ENCODE peak calls at places on chromosome 9, in ten cellular contexts. One of them, this sample, is unnamed.

GRCh38 chr9:92715488-92716231 is 45.7 kb upstream of the IPPK start:
- DNase-seq in NCI-H526 treated with DMSO at 0.1 percent for 48 hours: no peak
- DNase-seq in germinal center: no peak
- DNase-seq in iPS DF 6.9: no peak
- DNase-seq in astrocyte of the cerebellum: no peak
- DNase-seq in kidney epithelial cell: no peak
- DNase-seq in stimulated activated CD4-positive, alpha-beta T cell treated with anti-CD3 and anti-CD28 coated beads, Interleukin-15, amount 100 ng/mL, for 24 hours: no peak
- DNase-seq in activated CD4-positive, alpha-beta T cell treated with anti-CD3 and anti-CD28 coated beads, Interleukin-2, amount 50 U/mL, for 1 hour: no peak
- DNase-seq in iris pigment epithelial cell: no peak
- DNase-seq in fibroblast of mammary gland: peak; percentile 82
- DNase-seq in this sample: peak; percentile 77

GRCh38 chr9:96487949-96488348 is 38.0 kb downstream of the HABP4 start:
- DNase-seq in fibroblast of mammary gland: peak; percentile 86
- DNase-seq in iPS DF 6.9: no peak
- DNase-seq in astrocyte of the cerebellum: no peak
- DNase-seq in iris pigment epithelial cell: no peak
- DNase-seq in germinal center: no peak
- DNase-seq in stimulated activated CD4-positive, alpha-beta T cell treated with anti-CD3 and anti-CD28 coated beads, Interleukin-15, amount 100 ng/mL, for 24 hours: no peak
- DNase-seq in NCI-H526 treated with DMSO at 0.1 percent for 48 hours: no peak
- DNase-seq in activated CD4-positive, alpha-beta T cell treated with anti-CD3 and anti-CD28 coated beads, Interleukin-2, amount 50 U/mL, for 1 hour: no peak
- DNase-seq in kidney epithelial cell: no peak
- DNase-seq in this sample: no peak

GRCh38 chr9:116471093-116471906 is 215.8 kb upstream of the TRIM32 start:
- DNase-seq in activated CD4-positive, alpha-beta T cell treated with anti-CD3 and anti-CD28 coated beads, Interleukin-2, amount 50 U/mL, for 1 hour: no peak
- DNase-seq in stimulated activated CD4-positive, alpha-beta T cell treated with anti-CD3 and anti-CD28 coated beads, Interleukin-15, amount 100 ng/mL, for 24 hours: no peak
- DNase-seq in astrocyte of the cerebellum: peak; percentile 92
- DNase-seq in NCI-H526 treated with DMSO at 0.1 percent for 48 hours: no peak
- DNase-seq in germinal center: no peak
- DNase-seq in kidney epithelial cell: peak; percentile 14
- DNase-seq in iris pigment epithelial cell: peak; percentile 63
- DNase-seq in fibroblast of mammary gland: no peak
- DNase-seq in iPS DF 6.9: peak; percentile 81
- DNase-seq in this sample: peak; percentile 43

GRCh38 chr9:6761306-6761705 is 3.5 kb downstream of the KDM4C start:
- DNase-seq in activated CD4-positive, alpha-beta T cell treated with anti-CD3 and anti-CD28 coated beads, Interleukin-2, amount 50 U/mL, for 1 hour: no peak
- DNase-seq in iris pigment epithelial cell: no peak
- DNase-seq in germinal center: no peak
- DNase-seq in kidney epithelial cell: no peak
- DNase-seq in iPS DF 6.9: no peak
- DNase-seq in astrocyte of the cerebellum: no peak
- DNase-seq in fibroblast of mammary gland: no peak
- DNase-seq in stimulated activated CD4-positive, alpha-beta T cell treated with anti-CD3 and anti-CD28 coated beads, Interleukin-15, amount 100 ng/mL, for 24 hours: no peak
- DNase-seq in NCI-H526 treated with DMSO at 0.1 percent for 48 hours: no peak
- DNase-seq in this sample: no peak

GRCh38 chr9:16202221-16202620 is 649.4 kb downstream of the CCDC171 start:
- DNase-seq in germinal center: no peak
- DNase-seq in stimulated activated CD4-positive, alpha-beta T cell treated with anti-CD3 and anti-CD28 coated beads, Interleukin-15, amount 100 ng/mL, for 24 hours: no peak
- DNase-seq in astrocyte of the cerebellum: no peak
- DNase-seq in activated CD4-positive, alpha-beta T cell treated with anti-CD3 and anti-CD28 coated beads, Interleukin-2, amount 50 U/mL, for 1 hour: no peak
- DNase-seq in iris pigment epithelial cell: peak; percentile 49
- DNase-seq in kidney epithelial cell: no peak
- DNase-seq in fibroblast of mammary gland: no peak
- DNase-seq in iPS DF 6.9: no peak
- DNase-seq in NCI-H526 treated with DMSO at 0.1 percent for 48 hours: no peak
- DNase-seq in this sample: no peak

GRCh38 chr9:97900103-97900737 is 22.1 kb downstream of the TRMO start:
- DNase-seq in germinal center: no peak
- DNase-seq in fibroblast of mammary gland: peak; percentile 92
- DNase-seq in NCI-H526 treated with DMSO at 0.1 percent for 48 hours: no peak
- DNase-seq in astrocyte of the cerebellum: peak; percentile 35
- DNase-seq in activated CD4-positive, alpha-beta T cell treated with anti-CD3 and anti-CD28 coated beads, Interleukin-2, amount 50 U/mL, for 1 hour: no peak
- DNase-seq in kidney epithelial cell: no peak
- DNase-seq in iPS DF 6.9: no peak
- DNase-seq in iris pigment epithelial cell: peak; percentile 77
- DNase-seq in stimulated activated CD4-positive, alpha-beta T cell treated with anti-CD3 and anti-CD28 coated beads, Interleukin-15, amount 100 ng/mL, for 24 hours: no peak
- DNase-seq in this sample: no peak

GRCh38 chr9:83472221-83472665 is 66.0 kb downstream of the FRMD3 start:
- DNase-seq in astrocyte of the cerebellum: no peak
- DNase-seq in kidney epithelial cell: no peak
- DNase-seq in stimulated activated CD4-positive, alpha-beta T cell treated with anti-CD3 and anti-CD28 coated beads, Interleukin-15, amount 100 ng/mL, for 24 hours: no peak
- DNase-seq in NCI-H526 treated with DMSO at 0.1 percent for 48 hours: no peak
- DNase-seq in iPS DF 6.9: no peak
- DNase-seq in fibroblast of mammary gland: peak; percentile 91
- DNase-seq in activated CD4-positive, alpha-beta T cell treated with anti-CD3 and anti-CD28 coated beads, Interleukin-2, amount 50 U/mL, for 1 hour: no peak
- DNase-seq in germinal center: no peak
- DNase-seq in iris pigment epithelial cell: peak; percentile 20
- DNase-seq in this sample: no peak

GRCh38 chr9:38183994-38184568 is 115.1 kb upstream of the SHB start:
- DNase-seq in iris pigment epithelial cell: peak; percentile 52
- DNase-seq in astrocyte of the cerebellum: no peak
- DNase-seq in NCI-H526 treated with DMSO at 0.1 percent for 48 hours: no peak
- DNase-seq in stimulated activated CD4-positive, alpha-beta T cell treated with anti-CD3 and anti-CD28 coated beads, Interleukin-15, amount 100 ng/mL, for 24 hours: no peak
- DNase-seq in kidney epithelial cell: no peak
- DNase-seq in fibroblast of mammary gland: peak; percentile 60
- DNase-seq in iPS DF 6.9: no peak
- DNase-seq in activated CD4-positive, alpha-beta T cell treated with anti-CD3 and anti-CD28 coated beads, Interleukin-2, amount 50 U/mL, for 1 hour: no peak
- DNase-seq in germinal center: no peak
- DNase-seq in this sample: no peak

GRCh38 chr9:27503623-27504022 is 20.5 kb upstream of the IFNK start:
- DNase-seq in astrocyte of the cerebellum: no peak
- DNase-seq in fibroblast of mammary gland: no peak
- DNase-seq in germinal center: no peak
- DNase-seq in iris pigment epithelial cell: no peak
- DNase-seq in stimulated activated CD4-positive, alpha-beta T cell treated with anti-CD3 and anti-CD28 coated beads, Interleukin-15, amount 100 ng/mL, for 24 hours: no peak
- DNase-seq in kidney epithelial cell: no peak
- DNase-seq in iPS DF 6.9: no peak
- DNase-seq in activated CD4-positive, alpha-beta T cell treated with anti-CD3 and anti-CD28 coated beads, Interleukin-2, amount 50 U/mL, for 1 hour: no peak
- DNase-seq in NCI-H526 treated with DMSO at 0.1 percent for 48 hours: no peak
- DNase-seq in this sample: no peak

GRCh38 chr9:93270976-93271375 is 87.0 kb downstream of the WNK2 start:
- DNase-seq in iPS DF 6.9: no peak
- DNase-seq in NCI-H526 treated with DMSO at 0.1 percent for 48 hours: no peak
- DNase-seq in activated CD4-positive, alpha-beta T cell treated with anti-CD3 and anti-CD28 coated beads, Interleukin-2, amount 50 U/mL, for 1 hour: no peak
- DNase-seq in iris pigment epithelial cell: no peak
- DNase-seq in astrocyte of the cerebellum: no peak
- DNase-seq in fibroblast of mammary gland: no peak
- DNase-seq in stimulated activated CD4-positive, alpha-beta T cell treated with anti-CD3 and anti-CD28 coated beads, Interleukin-15, amount 100 ng/mL, for 24 hours: no peak
- DNase-seq in kidney epithelial cell: no peak
- DNase-seq in germinal center: no peak
- DNase-seq in this sample: no peak

GRCh38 chr9:123569343-123569694 is 213.3 kb downstream of the CRB2 start:
- DNase-seq in activated CD4-positive, alpha-beta T cell treated with anti-CD3 and anti-CD28 coated beads, Interleukin-2, amount 50 U/mL, for 1 hour: no peak
- DNase-seq in kidney epithelial cell: no peak
- DNase-seq in astrocyte of the cerebellum: no peak
- DNase-seq in fibroblast of mammary gland: peak; percentile 26
- DNase-seq in NCI-H526 treated with DMSO at 0.1 percent for 48 hours: no peak
- DNase-seq in germinal center: no peak
- DNase-seq in iPS DF 6.9: no peak
- DNase-seq in stimulated activated CD4-positive, alpha-beta T cell treated with anti-CD3 and anti-CD28 coated beads, Interleukin-15, amount 100 ng/mL, for 24 hours: no peak
- DNase-seq in iris pigment epithelial cell: no peak
- DNase-seq in this sample: no peak

GRCh38 chr9:104094534-104095020 is 468 bp downstream of the SMC2 start:
- DNase-seq in astrocyte of the cerebellum: no peak
- DNase-seq in NCI-H526 treated with DMSO at 0.1 percent for 48 hours: no peak
- DNase-seq in stimulated activated CD4-positive, alpha-beta T cell treated with anti-CD3 and anti-CD28 coated beads, Interleukin-15, amount 100 ng/mL, for 24 hours: no peak
- DNase-seq in activated CD4-positive, alpha-beta T cell treated with anti-CD3 and anti-CD28 coated beads, Interleukin-2, amount 50 U/mL, for 1 hour: no peak
- DNase-seq in iris pigment epithelial cell: no peak
- DNase-seq in kidney epithelial cell: no peak
- DNase-seq in iPS DF 6.9: no peak
- DNase-seq in fibroblast of mammary gland: peak; percentile 17
- DNase-seq in germinal center: no peak
- DNase-seq in this sample: no peak

GRCh38 chr9:110282767-110283136 is 26.4 kb upstream of the TXN start:
- DNase-seq in iris pigment epithelial cell: no peak
- DNase-seq in NCI-H526 treated with DMSO at 0.1 percent for 48 hours: no peak
- DNase-seq in germinal center: no peak
- DNase-seq in kidney epithelial cell: no peak
- DNase-seq in activated CD4-positive, alpha-beta T cell treated with anti-CD3 and anti-CD28 coated beads, Interleukin-2, amount 50 U/mL, for 1 hour: no peak
- DNase-seq in stimulated activated CD4-positive, alpha-beta T cell treated with anti-CD3 and anti-CD28 coated beads, Interleukin-15, amount 100 ng/mL, for 24 hours: no peak
- DNase-seq in iPS DF 6.9: no peak
- DNase-seq in fibroblast of mammary gland: no peak
- DNase-seq in astrocyte of the cerebellum: no peak
- DNase-seq in this sample: no peak

GRCh38 chr9:88829276-88829675 is 162.0 kb upstream of the S1PR3 start:
- DNase-seq in activated CD4-positive, alpha-beta T cell treated with anti-CD3 and anti-CD28 coated beads, Interleukin-2, amount 50 U/mL, for 1 hour: no peak
- DNase-seq in fibroblast of mammary gland: peak; percentile 26
- DNase-seq in iris pigment epithelial cell: peak; percentile 31
- DNase-seq in germinal center: no peak
- DNase-seq in astrocyte of the cerebellum: no peak
- DNase-seq in stimulated activated CD4-positive, alpha-beta T cell treated with anti-CD3 and anti-CD28 coated beads, Interleukin-15, amount 100 ng/mL, for 24 hours: peak; percentile 57
- DNase-seq in NCI-H526 treated with DMSO at 0.1 percent for 48 hours: no peak
- DNase-seq in iPS DF 6.9: no peak
- DNase-seq in kidney epithelial cell: no peak
- DNase-seq in this sample: no peak